ENCODE peak calls at places on chromosomes 6 and 20, in nine cellular contexts. One of them, this sample, is unnamed.
A peak's percentile ranks its signal among the peaks of the same experiment; 100 is the strongest.

GRCh38 chr20:60060593-60060992 is 102.4 kb downstream of the CDH26 start:
- DNase-seq in left colon: no peak
- DNase-seq in coronary artery: no peak
- DNase-seq in sciatic nerve: no peak
- DNase-seq in DMS153: no peak
- DNase-seq in NCI-H345: no peak
- DNase-seq in neural progenitor cell: no peak
- DNase-seq in AG08396: no peak
- DNase-seq in effector CD4-positive, alpha-beta T cell: no peak
- DNase-seq in this sample: no peak

GRCh38 chr6:131062245-131063027 is 609 bp downstream of the EPB41L2 start:
- DNase-seq in left colon: no peak
- DNase-seq in DMS153: no peak
- DNase-seq in NCI-H345: no peak
- DNase-seq in coronary artery: no peak
- DNase-seq in neural progenitor cell: peak; percentile 46
- DNase-seq in sciatic nerve: peak; percentile 73
- DNase-seq in AG08396: peak; percentile 29
- DNase-seq in effector CD4-positive, alpha-beta T cell: no peak
- DNase-seq in this sample: no peak

GRCh38 chr6:136920858-136921520 is 1.1 kb upstream of the SLC35D3 start:
- DNase-seq in coronary artery: no peak
- DNase-seq in DMS153: no peak
- DNase-seq in neural progenitor cell: peak; percentile 42
- DNase-seq in effector CD4-positive, alpha-beta T cell: no peak
- DNase-seq in AG08396: peak; percentile 36
- DNase-seq in sciatic nerve: no peak
- DNase-seq in left colon: peak; percentile 34
- DNase-seq in NCI-H345: no peak
- DNase-seq in this sample: no peak

GRCh38 chr6:37547564-37548061 is 47.9 kb upstream of the CCDC167 start:
- DNase-seq in effector CD4-positive, alpha-beta T cell: no peak
- DNase-seq in left colon: no peak
- DNase-seq in coronary artery: no peak
- DNase-seq in DMS153: no peak
- DNase-seq in NCI-H345: peak; percentile 7
- DNase-seq in neural progenitor cell: no peak
- DNase-seq in sciatic nerve: no peak
- DNase-seq in AG08396: no peak
- DNase-seq in this sample: no peak

GRCh38 chr6:8113260-8113659 is 10.9 kb upstream of the EEF1E1 start:
- DNase-seq in AG08396: no peak
- DNase-seq in effector CD4-positive, alpha-beta T cell: no peak
- DNase-seq in sciatic nerve: no peak
- DNase-seq in neural progenitor cell: no peak
- DNase-seq in left colon: no peak
- DNase-seq in coronary artery: no peak
- DNase-seq in NCI-H345: no peak
- DNase-seq in DMS153: no peak
- DNase-seq in this sample: no peak

GRCh38 chr6:44685213-44685612 is 297.7 kb downstream of the CDC5L start:
- DNase-seq in NCI-H345: no peak
- DNase-seq in coronary artery: no peak
- DNase-seq in DMS153: no peak
- DNase-seq in sciatic nerve: no peak
- DNase-seq in effector CD4-positive, alpha-beta T cell: no peak
- DNase-seq in neural progenitor cell: no peak
- DNase-seq in AG08396: no peak
- DNase-seq in left colon: no peak
- DNase-seq in this sample: no peak

GRCh38 chr6:89986650-89987074 is 92.4 kb downstream of the GJA10 start:
- DNase-seq in coronary artery: no peak
- DNase-seq in effector CD4-positive, alpha-beta T cell: no peak
- DNase-seq in sciatic nerve: no peak
- DNase-seq in NCI-H345: no peak
- DNase-seq in AG08396: peak; percentile 35
- DNase-seq in neural progenitor cell: peak; percentile 45
- DNase-seq in DMS153: no peak
- DNase-seq in left colon: no peak
- DNase-seq in this sample: no peak

GRCh38 chr6:85058806-85059205 is 294.4 kb upstream of the TBX18 start:
- DNase-seq in sciatic nerve: no peak
- DNase-seq in coronary artery: no peak
- DNase-seq in left colon: no peak
- DNase-seq in neural progenitor cell: no peak
- DNase-seq in NCI-H345: no peak
- DNase-seq in effector CD4-positive, alpha-beta T cell: no peak
- DNase-seq in DMS153: no peak
- DNase-seq in AG08396: no peak
- DNase-seq in this sample: no peak

GRCh38 chr6:161301338-161301737 is 27.5 kb upstream of the AGPAT4 start:
- DNase-seq in NCI-H345: no peak
- DNase-seq in coronary artery: no peak
- DNase-seq in effector CD4-positive, alpha-beta T cell: no peak
- DNase-seq in sciatic nerve: no peak
- DNase-seq in left colon: no peak
- DNase-seq in AG08396: peak; percentile 48
- DNase-seq in neural progenitor cell: no peak
- DNase-seq in DMS153: no peak
- DNase-seq in this sample: no peak

GRCh38 chr20:15895126-15895525 is 678.1 kb downstream of the KIF16B start:
- DNase-seq in coronary artery: no peak
- DNase-seq in DMS153: no peak
- DNase-seq in effector CD4-positive, alpha-beta T cell: no peak
- DNase-seq in neural progenitor cell: no peak
- DNase-seq in sciatic nerve: no peak
- DNase-seq in AG08396: no peak
- DNase-seq in left colon: no peak
- DNase-seq in NCI-H345: no peak
- DNase-seq in this sample: no peak

GRCh38 chr20:60851826-60852704 is 400.0 kb upstream of the CDH4 start:
- DNase-seq in NCI-H345: no peak
- DNase-seq in left colon: no peak
- DNase-seq in effector CD4-positive, alpha-beta T cell: no peak
- DNase-seq in DMS153: peak; percentile 7
- DNase-seq in AG08396: no peak
- DNase-seq in coronary artery: no peak
- DNase-seq in sciatic nerve: no peak
- DNase-seq in neural progenitor cell: peak; percentile 66
- DNase-seq in this sample: no peak

GRCh38 chr6:83613378-83613777 is 95.5 kb downstream of the SNAP91 start:
- DNase-seq in neural progenitor cell: no peak
- DNase-seq in effector CD4-positive, alpha-beta T cell: no peak
- DNase-seq in DMS153: no peak
- DNase-seq in sciatic nerve: no peak
- DNase-seq in AG08396: no peak
- DNase-seq in NCI-H345: no peak
- DNase-seq in coronary artery: no peak
- DNase-seq in left colon: no peak
- DNase-seq in this sample: no peak

GRCh38 chr20:22939181-22939580 is 95.9 kb upstream of the SSTR4 start:
- DNase-seq in AG08396: no peak
- DNase-seq in sciatic nerve: no peak
- DNase-seq in effector CD4-positive, alpha-beta T cell: no peak
- DNase-seq in DMS153: no peak
- DNase-seq in coronary artery: no peak
- DNase-seq in NCI-H345: no peak
- DNase-seq in left colon: no peak
- DNase-seq in neural progenitor cell: no peak
- DNase-seq in this sample: no peak

GRCh38 chr20:25310921-25311728 is 63.2 kb downstream of the PYGB start:
- DNase-seq in effector CD4-positive, alpha-beta T cell: no peak
- DNase-seq in NCI-H345: no peak
- DNase-seq in AG08396: peak; percentile 83
- DNase-seq in neural progenitor cell: no peak
- DNase-seq in coronary artery: no peak
- DNase-seq in sciatic nerve: peak; percentile 58
- DNase-seq in DMS153: no peak
- DNase-seq in left colon: peak; percentile 38
- DNase-seq in this sample: no peak

GRCh38 chr6:29992792-29993191 is 50.5 kb downstream of the HLA-A start:
- DNase-seq in DMS153: no peak
- DNase-seq in coronary artery: no peak
- DNase-seq in AG08396: peak; percentile 73
- DNase-seq in neural progenitor cell: no peak
- DNase-seq in effector CD4-positive, alpha-beta T cell: no peak
- DNase-seq in left colon: no peak
- DNase-seq in sciatic nerve: no peak
- DNase-seq in NCI-H345: no peak
- DNase-seq in this sample: no peak

GRCh38 chr6:101208152-101208551 is 185.4 kb upstream of the GRIK2 start:
- DNase-seq in left colon: peak; percentile 74
- DNase-seq in DMS153: no peak
- DNase-seq in neural progenitor cell: no peak
- DNase-seq in coronary artery: no peak
- DNase-seq in sciatic nerve: no peak
- DNase-seq in NCI-H345: no peak
- DNase-seq in effector CD4-positive, alpha-beta T cell: no peak
- DNase-seq in AG08396: no peak
- DNase-seq in this sample: no peak

GRCh38 chr6:157459327-157459726 is 78.3 kb downstream of the ZDHHC14 start:
- DNase-seq in neural progenitor cell: no peak
- DNase-seq in DMS153: no peak
- DNase-seq in AG08396: no peak
- DNase-seq in effector CD4-positive, alpha-beta T cell: no peak
- DNase-seq in NCI-H345: no peak
- DNase-seq in sciatic nerve: no peak
- DNase-seq in left colon: no peak
- DNase-seq in coronary artery: no peak
- DNase-seq in this sample: no peak

GRCh38 chr6:23213193-23213592 is 643.8 kb downstream of the HDGFL1 start:
- DNase-seq in neural progenitor cell: no peak
- DNase-seq in effector CD4-positive, alpha-beta T cell: no peak
- DNase-seq in left colon: no peak
- DNase-seq in AG08396: peak; percentile 6
- DNase-seq in DMS153: no peak
- DNase-seq in sciatic nerve: no peak
- DNase-seq in coronary artery: no peak
- DNase-seq in NCI-H345: no peak
- DNase-seq in this sample: no peak

GRCh38 chr6:971981-972640 is 279.2 kb upstream of the EXOC2 start:
- DNase-seq in left colon: no peak
- DNase-seq in AG08396: no peak
- DNase-seq in effector CD4-positive, alpha-beta T cell: no peak
- DNase-seq in coronary artery: no peak
- DNase-seq in neural progenitor cell: no peak
- DNase-seq in NCI-H345: no peak
- DNase-seq in sciatic nerve: no peak
- DNase-seq in DMS153: no peak
- DNase-seq in this sample: no peak

GRCh38 chr6:119742188-119742803 is 392.7 kb upstream of the MAN1A1 start:
- DNase-seq in coronary artery: no peak
- DNase-seq in DMS153: no peak
- DNase-seq in neural progenitor cell: peak; percentile 84
- DNase-seq in sciatic nerve: peak; percentile 81
- DNase-seq in effector CD4-positive, alpha-beta T cell: peak; percentile 7
- DNase-seq in left colon: peak; percentile 30
- DNase-seq in NCI-H345: peak; percentile 28
- DNase-seq in AG08396: peak; percentile 13
- DNase-seq in this sample: no peak

GRCh38 chr6:170424634-170425126 is 118.1 kb downstream of the FAM120B start:
- DNase-seq in coronary artery: no peak
- DNase-seq in effector CD4-positive, alpha-beta T cell: no peak
- DNase-seq in sciatic nerve: no peak
- DNase-seq in DMS153: no peak
- DNase-seq in left colon: no peak
- DNase-seq in AG08396: no peak
- DNase-seq in neural progenitor cell: no peak
- DNase-seq in NCI-H345: no peak
- DNase-seq in this sample: no peak

This sample was measured in thoracic aorta.